ENCODE peak calls at places on chromosome 15, in six cellular contexts. One of them, this sample, is unnamed.

GRCh38 chr15:40266828-40267304 is 16.0 kb downstream of the ANKRD63 start:
- DNase-seq in hepatocyte: peak
- DNase-seq in heart left ventricle: no peak
- DNase-seq in CD4-positive, alpha-beta T cell: no peak
- DNase-seq in HCT116: peak
- DNase-seq in fibroblast of lung: peak
- DNase-seq in this sample: no peak

GRCh38 chr15:96337991-96338771 is 7.7 kb downstream of the NR2F2 start:
- DNase-seq in fibroblast of lung: peak
- DNase-seq in hepatocyte: no peak
- DNase-seq in heart left ventricle: no peak
- DNase-seq in HCT116: no peak
- DNase-seq in CD4-positive, alpha-beta T cell: no peak
- DNase-seq in this sample: no peak

GRCh38 chr15:90001062-90001682 is at the start of gene ZNF710:
- DNase-seq in hepatocyte: peak
- DNase-seq in fibroblast of lung: peak
- DNase-seq in HCT116: no peak
- DNase-seq in heart left ventricle: peak
- DNase-seq in CD4-positive, alpha-beta T cell: no peak
- DNase-seq in this sample: no peak

GRCh38 chr15:43912991-43913927 is 86.5 kb downstream of the WDR76 start:
- DNase-seq in HCT116: peak
- DNase-seq in heart left ventricle: peak
- DNase-seq in fibroblast of lung: peak
- DNase-seq in CD4-positive, alpha-beta T cell: no peak
- DNase-seq in hepatocyte: peak
- DNase-seq in this sample: no peak

GRCh38 chr15:74958320-74958907 is 1.8 kb upstream of the RPP25 start:
- DNase-seq in HCT116: no peak
- DNase-seq in heart left ventricle: peak
- DNase-seq in CD4-positive, alpha-beta T cell: no peak
- DNase-seq in hepatocyte: peak
- DNase-seq in fibroblast of lung: no peak
- DNase-seq in this sample: no peak

GRCh38 chr15:97319316-97319715 is 641.2 kb upstream of the ARRDC4 start:
- DNase-seq in CD4-positive, alpha-beta T cell: no peak
- DNase-seq in HCT116: no peak
- DNase-seq in fibroblast of lung: no peak
- DNase-seq in heart left ventricle: no peak
- DNase-seq in hepatocyte: peak
- DNase-seq in this sample: no peak

GRCh38 chr15:61057376-61057775 is 171.7 kb downstream of the RORA start:
- DNase-seq in fibroblast of lung: no peak
- DNase-seq in CD4-positive, alpha-beta T cell: no peak
- DNase-seq in heart left ventricle: no peak
- DNase-seq in hepatocyte: no peak
- DNase-seq in HCT116: no peak
- DNase-seq in this sample: no peak

GRCh38 chr15:20351448-20351961 is 190.1 kb downstream of the GOLGA6L6 start:
- DNase-seq in hepatocyte: peak
- DNase-seq in HCT116: no peak
- DNase-seq in heart left ventricle: no peak
- DNase-seq in CD4-positive, alpha-beta T cell: no peak
- DNase-seq in fibroblast of lung: no peak
- DNase-seq in this sample: no peak

GRCh38 chr15:73602444-73602843 is 30.7 kb downstream of the NPTN start:
- DNase-seq in HCT116: no peak
- DNase-seq in CD4-positive, alpha-beta T cell: no peak
- DNase-seq in fibroblast of lung: no peak
- DNase-seq in heart left ventricle: no peak
- DNase-seq in hepatocyte: no peak
- DNase-seq in this sample: no peak

GRCh38 chr15:90031231-90031791 is 30.2 kb downstream of the ZNF710 start:
- DNase-seq in fibroblast of lung: peak
- DNase-seq in CD4-positive, alpha-beta T cell: no peak
- DNase-seq in hepatocyte: no peak
- DNase-seq in HCT116: no peak
- DNase-seq in heart left ventricle: no peak
- DNase-seq in this sample: no peak

GRCh38 chr15:38050529-38050928 is 116.1 kb downstream of the TMCO5A start:
- DNase-seq in hepatocyte: peak
- DNase-seq in fibroblast of lung: peak
- DNase-seq in heart left ventricle: no peak
- DNase-seq in CD4-positive, alpha-beta T cell: no peak
- DNase-seq in HCT116: no peak
- DNase-seq in this sample: no peak

GRCh38 chr15:92914768-92915221 is 14.7 kb downstream of the CHD2 start:
- DNase-seq in fibroblast of lung: no peak
- DNase-seq in heart left ventricle: no peak
- DNase-seq in CD4-positive, alpha-beta T cell: no peak
- DNase-seq in HCT116: no peak
- DNase-seq in hepatocyte: no peak
- DNase-seq in this sample: no peak

GRCh38 chr15:28114114-28114455 is 15.0 kb upstream of the OCA2 start:
- DNase-seq in CD4-positive, alpha-beta T cell: no peak
- DNase-seq in fibroblast of lung: no peak
- DNase-seq in hepatocyte: no peak
- DNase-seq in HCT116: no peak
- DNase-seq in heart left ventricle: no peak
- DNase-seq in this sample: no peak

GRCh38 chr15:70096215-70096974 is 1.3 kb downstream of the TLE3 start:
- DNase-seq in hepatocyte: peak
- DNase-seq in HCT116: no peak
- DNase-seq in heart left ventricle: no peak
- DNase-seq in fibroblast of lung: peak
- DNase-seq in CD4-positive, alpha-beta T cell: peak
- DNase-seq in this sample: no peak

GRCh38 chr15:60799885-60800728 is 321.2 kb upstream of the ICE2 start:
- DNase-seq in HCT116: no peak
- DNase-seq in hepatocyte: no peak
- DNase-seq in CD4-positive, alpha-beta T cell: no peak
- DNase-seq in fibroblast of lung: peak
- DNase-seq in heart left ventricle: no peak
- DNase-seq in this sample: no peak

GRCh38 chr15:78228356-78228996 is 5.9 kb downstream of the ACSBG1 start:
- DNase-seq in heart left ventricle: no peak
- DNase-seq in HCT116: no peak
- DNase-seq in fibroblast of lung: no peak
- DNase-seq in hepatocyte: no peak
- DNase-seq in CD4-positive, alpha-beta T cell: no peak
- DNase-seq in this sample: no peak

GRCh38 chr15:29942144-29942543 is 119.9 kb upstream of the TJP1 start:
- DNase-seq in fibroblast of lung: no peak
- DNase-seq in CD4-positive, alpha-beta T cell: no peak
- DNase-seq in hepatocyte: no peak
- DNase-seq in heart left ventricle: no peak
- DNase-seq in HCT116: no peak
- DNase-seq in this sample: no peak

GRCh38 chr15:83098079-83098478 is 9.4 kb upstream of the TM6SF1 start:
- DNase-seq in heart left ventricle: no peak
- DNase-seq in CD4-positive, alpha-beta T cell: no peak
- DNase-seq in HCT116: no peak
- DNase-seq in fibroblast of lung: no peak
- DNase-seq in hepatocyte: no peak
- DNase-seq in this sample: no peak

GRCh38 chr15:35289029-35289617 is 204.0 kb upstream of the NANOGP8 start:
- DNase-seq in fibroblast of lung: peak
- DNase-seq in heart left ventricle: no peak
- DNase-seq in CD4-positive, alpha-beta T cell: no peak
- DNase-seq in hepatocyte: peak
- DNase-seq in HCT116: peak
- DNase-seq in this sample: no peak

GRCh38 chr15:92290359-92290992 is 103.2 kb upstream of the ST8SIA2 start:
- DNase-seq in heart left ventricle: no peak
- DNase-seq in fibroblast of lung: no peak
- DNase-seq in hepatocyte: no peak
- DNase-seq in CD4-positive, alpha-beta T cell: no peak
- DNase-seq in HCT116: no peak
- DNase-seq in this sample: no peak

GRCh38 chr15:89450076-89451006 is 46.0 kb downstream of the RHCG start:
- DNase-seq in fibroblast of lung: no peak
- DNase-seq in heart left ventricle: no peak
- DNase-seq in HCT116: no peak
- DNase-seq in CD4-positive, alpha-beta T cell: no peak
- DNase-seq in hepatocyte: no peak
- DNase-seq in this sample: no peak

GRCh38 chr15:98401029-98401428 is 247.3 kb upstream of the IGF1R start:
- DNase-seq in heart left ventricle: peak
- DNase-seq in CD4-positive, alpha-beta T cell: no peak
- DNase-seq in hepatocyte: no peak
- DNase-seq in fibroblast of lung: no peak
- DNase-seq in HCT116: no peak
- DNase-seq in this sample: no peak

GRCh38 chr15:69735126-69735525 is 282.5 kb downstream of the RPLP1 start:
- DNase-seq in fibroblast of lung: peak
- DNase-seq in hepatocyte: peak
- DNase-seq in CD4-positive, alpha-beta T cell: no peak
- DNase-seq in heart left ventricle: no peak
- DNase-seq in HCT116: no peak
- DNase-seq in this sample: no peak

GRCh38 chr15:92415639-92416297 is 22.1 kb downstream of the ST8SIA2 start:
- DNase-seq in hepatocyte: no peak
- DNase-seq in heart left ventricle: no peak
- DNase-seq in HCT116: no peak
- DNase-seq in CD4-positive, alpha-beta T cell: no peak
- DNase-seq in fibroblast of lung: peak
- DNase-seq in this sample: no peak

GRCh38 chr15:49314729-49315128 is 108.3 kb upstream of the FGF7 start:
- DNase-seq in HCT116: no peak
- DNase-seq in hepatocyte: no peak
- DNase-seq in fibroblast of lung: no peak
- DNase-seq in CD4-positive, alpha-beta T cell: no peak
- DNase-seq in heart left ventricle: no peak
- DNase-seq in this sample: no peak

GRCh38 chr15:49313650-49314049 is 109.4 kb upstream of the FGF7 start:
- DNase-seq in HCT116: no peak
- DNase-seq in heart left ventricle: no peak
- DNase-seq in CD4-positive, alpha-beta T cell: no peak
- DNase-seq in fibroblast of lung: peak
- DNase-seq in hepatocyte: no peak
- DNase-seq in this sample: no peak

GRCh38 chr15:49315543-49315942 is 107.5 kb upstream of the FGF7 start:
- DNase-seq in hepatocyte: no peak
- DNase-seq in heart left ventricle: no peak
- DNase-seq in CD4-positive, alpha-beta T cell: no peak
- DNase-seq in fibroblast of lung: no peak
- DNase-seq in HCT116: no peak
- DNase-seq in this sample: no peak

GRCh38 chr15:49308686-49309085 is 114.4 kb upstream of the FGF7 start:
- DNase-seq in hepatocyte: no peak
- DNase-seq in HCT116: no peak
- DNase-seq in fibroblast of lung: no peak
- DNase-seq in heart left ventricle: no peak
- DNase-seq in CD4-positive, alpha-beta T cell: no peak
- DNase-seq in this sample: no peak

DNA sequence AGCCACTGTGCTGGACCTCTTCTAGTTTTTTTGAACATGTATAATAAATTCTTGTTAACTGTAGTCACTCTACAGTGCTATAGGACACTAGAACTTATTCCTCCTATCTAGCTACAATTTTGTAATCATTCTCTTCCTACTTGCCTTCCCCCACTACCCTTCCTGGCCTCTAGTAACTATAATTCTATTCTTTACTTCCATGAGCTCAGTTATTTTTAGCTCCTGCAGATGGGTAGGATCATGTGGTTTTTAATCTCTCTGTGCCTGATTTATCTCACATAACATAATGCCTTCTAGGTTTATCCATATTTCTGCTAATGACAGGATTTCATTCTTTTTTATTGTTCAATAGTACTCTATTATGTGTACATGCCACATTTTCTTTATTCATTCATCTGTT is 113.2 kb upstream of the FGF7 start:
- DNase-seq in fibroblast of lung: no peak
- DNase-seq in heart left ventricle: no peak
- DNase-seq in CD4-positive, alpha-beta T cell: no peak
- DNase-seq in HCT116: no peak
- DNase-seq in hepatocyte: no peak
- DNase-seq in this sample: no peak
- H3K27ac ChIP-seq in fibroblast of lung: no peak
- H3K27ac ChIP-seq in heart left ventricle: no peak
- H3K27ac ChIP-seq in CD4-positive, alpha-beta T cell: no peak
- H3K27ac ChIP-seq in HCT116: no peak
- H3K27ac ChIP-seq in hepatocyte: no peak
- H3K27ac ChIP-seq in this sample: no peak

GRCh38 chr15:33008284-33009011 is 186.1 kb downstream of the FMN1 start:
- DNase-seq in heart left ventricle: no peak
- DNase-seq in CD4-positive, alpha-beta T cell: no peak
- DNase-seq in fibroblast of lung: peak
- DNase-seq in hepatocyte: no peak
- DNase-seq in HCT116: no peak
- DNase-seq in this sample: no peak
- H3K27ac ChIP-seq in heart left ventricle: peak
- H3K27ac ChIP-seq in CD4-positive, alpha-beta T cell: no peak
- H3K27ac ChIP-seq in fibroblast of lung: peak
- H3K27ac ChIP-seq in hepatocyte: no peak
- H3K27ac ChIP-seq in HCT116: no peak
- H3K27ac ChIP-seq in this sample: no peak

GRCh38 chr15:100601158-100601557 is 826 bp downstream of the LINS1 start:
- DNase-seq in HCT116: no peak
- DNase-seq in CD4-positive, alpha-beta T cell: no peak
- DNase-seq in hepatocyte: peak
- DNase-seq in heart left ventricle: no peak
- DNase-seq in fibroblast of lung: peak
- DNase-seq in this sample: no peak

GRCh38 chr15:100597862-100598261 is 4.1 kb downstream of the LINS1 start:
- DNase-seq in HCT116: no peak
- DNase-seq in hepatocyte: no peak
- DNase-seq in CD4-positive, alpha-beta T cell: no peak
- DNase-seq in fibroblast of lung: no peak
- DNase-seq in heart left ventricle: no peak
- DNase-seq in this sample: no peak

GRCh38 chr15:100596792-100597191 is 5.2 kb downstream of the LINS1 start:
- DNase-seq in heart left ventricle: no peak
- DNase-seq in HCT116: no peak
- DNase-seq in fibroblast of lung: peak
- DNase-seq in hepatocyte: no peak
- DNase-seq in CD4-positive, alpha-beta T cell: peak
- DNase-seq in this sample: no peak

GRCh38 chr15:100595964-100596363 is 6.0 kb downstream of the LINS1 start:
- DNase-seq in heart left ventricle: no peak
- DNase-seq in CD4-positive, alpha-beta T cell: no peak
- DNase-seq in hepatocyte: no peak
- DNase-seq in HCT116: no peak
- DNase-seq in fibroblast of lung: no peak
- DNase-seq in this sample: no peak

GRCh38 chr15:100598655-100599054 is 3.3 kb downstream of the LINS1 start:
- DNase-seq in CD4-positive, alpha-beta T cell: no peak
- DNase-seq in heart left ventricle: no peak
- DNase-seq in fibroblast of lung: no peak
- DNase-seq in hepatocyte: no peak
- DNase-seq in HCT116: no peak
- DNase-seq in this sample: no peak
- H3K27ac ChIP-seq in CD4-positive, alpha-beta T cell: peak
- H3K27ac ChIP-seq in heart left ventricle: no peak
- H3K27ac ChIP-seq in fibroblast of lung: no peak
- H3K27ac ChIP-seq in hepatocyte: no peak
- H3K27ac ChIP-seq in HCT116: no peak
- H3K27ac ChIP-seq in this sample: no peak

GRCh38 chr15:66963710-66964109 is 101.7 kb upstream of the SMAD3 start:
- DNase-seq in HCT116: no peak
- DNase-seq in hepatocyte: no peak
- DNase-seq in heart left ventricle: no peak
- DNase-seq in CD4-positive, alpha-beta T cell: no peak
- DNase-seq in fibroblast of lung: peak
- DNase-seq in this sample: no peak
- H3K27ac ChIP-seq in HCT116: no peak
- H3K27ac ChIP-seq in hepatocyte: no peak
- H3K27ac ChIP-seq in heart left ventricle: no peak
- H3K27ac ChIP-seq in CD4-positive, alpha-beta T cell: no peak
- H3K27ac ChIP-seq in fibroblast of lung: no peak
- H3K27ac ChIP-seq in this sample: no peak

GRCh38 chr15:57592426-57592825 is 722 bp downstream of the MYZAP start:
- DNase-seq in fibroblast of lung: no peak
- DNase-seq in CD4-positive, alpha-beta T cell: no peak
- DNase-seq in heart left ventricle: no peak
- DNase-seq in HCT116: no peak
- DNase-seq in hepatocyte: no peak
- DNase-seq in this sample: no peak
- H3K27ac ChIP-seq in fibroblast of lung: no peak
- H3K27ac ChIP-seq in CD4-positive, alpha-beta T cell: no peak
- H3K27ac ChIP-seq in heart left ventricle: peak
- H3K27ac ChIP-seq in HCT116: no peak
- H3K27ac ChIP-seq in hepatocyte: peak
- H3K27ac ChIP-seq in this sample: no peak

This sample was measured in caudate nucleus.